ENCODE peak calls at places on chromosomes 16 and 17, in seven cellular contexts. S, G, X, P, O, M and A are unnamed samples.

GRCh38 chr16:88695753-88696152 is 9.4 kb upstream of the SNAI3 start:
- DNase-seq in S (no peak), G (no peak), X (no peak), P (no peak), O (no peak), M (no peak), A (no peak)

GRCh38 chr16:4700997-4701743 is 7.8 kb downstream of the NUDT16L1 start:
- DNase-seq in S (no peak), G (no peak), X (no peak), P (no peak), O (no peak), M (no peak), A (no peak)

GRCh38 chr17:81044764-81045589 is 10.0 kb downstream of the BAIAP2 start:
- DNase-seq in S (no peak), G (no peak), X (peak), P (peak), O (no peak), M (no peak), A (peak)

GRCh38 chr16:189604-190186 is 9.4 kb downstream of the HBQ1 start:
- DNase-seq in S (no peak), G (no peak), X (no peak), P (no peak), O (no peak), M (no peak), A (no peak)

GRCh38 chr17:74852237-74853047 is 7.2 kb downstream of the GRIN2C start:
- DNase-seq in S (peak), G (peak), X (no peak), P (no peak), O (peak), M (peak), A (peak)

GRCh38 chr17:46158323-46159296 is 34.6 kb downstream of the KANSL1 start:
- DNase-seq in S (no peak), G (peak), X (no peak), P (no peak), O (no peak), M (no peak), A (no peak)

GRCh38 chr16:28157768-28158535 is 53.8 kb downstream of the XPO6 start:
- DNase-seq in S (no peak), G (no peak), X (peak), P (peak), O (no peak), M (no peak), A (peak)

GRCh38 chr17:82003411-82004381 is 19.0 kb downstream of the CENPX start:
- DNase-seq in S (no peak), G (no peak), X (peak), P (peak), O (peak), M (peak), A (peak)

GRCh38 chr17:16313159-16314090 is 39.8 kb downstream of the CENPV start:
- DNase-seq in S (no peak), G (no peak), X (peak), P (no peak), O (no peak), M (no peak), A (no peak)

GRCh38 chr16:3986235-3986544 is 105.7 kb upstream of the CREBBP start:
- DNase-seq in S (no peak), G (no peak), X (no peak), P (no peak), O (no peak), M (no peak), A (no peak)

GRCh38 chr17:14209215-14209614 is 27.4 kb downstream of the CDRT15 start:
- DNase-seq in S (no peak), G (no peak), X (peak), P (no peak), O (no peak), M (no peak), A (no peak)

GRCh38 chr17:81295678-81296381 is 723 bp upstream of the SLC38A10 start:
- DNase-seq in S (no peak), G (peak), X (peak), P (peak), O (peak), M (no peak), A (peak)

GRCh38 chr16:12646098-12646489 is 157.6 kb downstream of the CPPED1 start:
- DNase-seq in S (no peak), G (no peak), X (no peak), P (no peak), O (no peak), M (no peak), A (no peak)

GRCh38 chr16:79543219-79543618 is 57.3 kb downstream of the MAF start:
- DNase-seq in S (no peak), G (no peak), X (no peak), P (no peak), O (no peak), M (no peak), A (no peak)

DNA sequence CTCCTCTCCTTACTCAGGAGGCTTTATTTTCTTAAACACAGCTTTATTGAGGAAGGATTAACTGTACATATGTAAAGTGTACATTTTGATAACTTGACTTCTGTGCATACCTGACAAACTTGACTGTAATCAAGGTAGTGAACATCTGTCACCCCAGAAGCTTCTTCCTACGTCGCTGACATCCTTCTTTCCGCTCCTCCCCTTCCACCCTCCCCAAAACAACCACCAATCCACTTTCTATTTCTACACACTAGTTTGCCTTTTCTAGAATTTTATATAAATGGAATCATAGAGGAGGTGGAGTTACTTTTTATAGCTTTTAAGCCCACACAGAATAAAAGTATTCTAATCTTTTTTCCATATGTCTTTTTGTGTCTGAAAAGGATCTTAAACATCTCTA is 225.2 kb upstream of the RBFOX1 start:
- DNase-seq in S (no peak), G (no peak), X (no peak), P (no peak), O (no peak), M (no peak), A (no peak)
- H3K4ac ChIP-seq in S (no peak), G (no peak), X (no peak), P (no peak), O (no peak), M (no peak), A (no peak)

GRCh38 chr16:72202014-72202413 is 30.1 kb upstream of the PMFBP1 start:
- DNase-seq in S (no peak), G (no peak), X (no peak), P (no peak), O (no peak), M (no peak), A (no peak)
- H3K4ac ChIP-seq in S (no peak), G (no peak), X (no peak), P (no peak), O (no peak), M (no peak), A (no peak)

DNA sequence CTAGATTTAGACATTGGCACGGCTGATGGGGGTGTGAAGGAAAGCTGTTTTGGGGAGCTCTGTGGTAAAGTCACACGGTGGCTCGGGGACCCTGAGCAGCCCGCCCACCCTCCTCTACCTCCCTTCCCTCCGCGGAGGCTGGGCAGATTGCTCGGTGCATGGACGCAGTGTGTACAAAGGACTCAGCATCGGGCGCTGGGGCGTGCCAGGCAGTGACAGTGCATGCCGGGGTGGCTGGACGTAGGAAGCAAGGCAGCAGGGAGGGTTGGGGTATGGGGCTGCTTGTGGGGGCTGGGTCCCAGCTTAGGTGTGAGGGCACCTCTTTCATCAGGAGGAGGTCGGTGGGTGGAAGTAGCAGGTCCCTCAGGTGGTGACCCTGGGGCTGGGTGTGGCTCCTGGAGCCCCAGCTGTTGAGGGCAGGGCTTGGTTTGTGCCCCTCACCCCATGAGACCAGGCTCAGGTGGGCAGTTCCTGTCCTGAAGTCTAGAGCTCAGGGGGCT is 159.9 kb upstream of the GSE1 start:
- DNase-seq in S (no peak), G (no peak), X (no peak), P (no peak), O (no peak), M (no peak), A (no peak)
- H3K4ac ChIP-seq in S (no peak), G (no peak), X (no peak), P (no peak), O (no peak), M (no peak), A (no peak)

GRCh38 chr16:1677339-1677738 is 740 bp upstream of the JPT2 start:
- DNase-seq in S (no peak), G (no peak), X (no peak), P (no peak), O (no peak), M (no peak), A (no peak)

GRCh38 chr16:1678500-1679098 is 520 bp downstream of the JPT2 start:
- DNase-seq in S (peak), G (no peak), X (peak), P (peak), O (peak), M (no peak), A (peak)

GRCh38 chr16:1676661-1677060 is 1.4 kb upstream of the JPT2 start:
- DNase-seq in S (no peak), G (no peak), X (no peak), P (no peak), O (no peak), M (no peak), A (no peak)

GRCh38 chr16:1680361-1680760 is 2.3 kb downstream of the JPT2 start:
- DNase-seq in S (no peak), G (no peak), X (no peak), P (no peak), O (no peak), M (no peak), A (no peak)

DNA sequence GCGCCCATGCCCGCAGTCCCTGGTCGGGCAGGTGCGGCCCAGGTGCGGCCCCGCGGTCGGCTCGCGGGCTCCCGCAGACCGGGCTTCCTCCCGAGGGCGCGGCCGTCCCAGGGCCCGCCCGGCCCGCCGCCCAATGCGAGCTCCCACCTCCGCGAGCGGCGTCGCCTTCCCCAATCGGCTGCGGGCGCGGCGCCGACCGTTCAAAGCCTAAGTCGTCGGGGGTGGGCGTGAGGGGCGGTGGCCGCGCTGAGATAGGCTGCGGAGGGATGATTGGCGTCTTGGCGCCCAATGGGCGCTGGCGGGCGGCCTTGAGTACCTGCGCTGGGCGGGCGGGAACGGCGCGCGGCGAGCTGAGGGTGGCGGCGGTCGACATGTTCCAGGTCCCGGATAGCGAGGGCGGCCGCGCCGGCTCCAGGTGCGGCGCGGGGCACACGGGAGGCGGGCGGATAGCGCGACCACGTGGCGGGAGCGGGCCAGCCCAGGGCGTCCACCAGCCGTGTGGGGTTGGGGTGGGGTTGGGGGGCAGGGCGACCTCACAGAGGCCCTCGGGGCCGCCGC is at the start of gene JPT2:
- DNase-seq in S (peak), G (peak), X (peak), P (peak), O (peak), M (peak), A (peak)
- H3K4ac ChIP-seq in S (peak), G (peak), X (peak), P (no peak), O (peak), M (peak), A (peak)

DNA sequence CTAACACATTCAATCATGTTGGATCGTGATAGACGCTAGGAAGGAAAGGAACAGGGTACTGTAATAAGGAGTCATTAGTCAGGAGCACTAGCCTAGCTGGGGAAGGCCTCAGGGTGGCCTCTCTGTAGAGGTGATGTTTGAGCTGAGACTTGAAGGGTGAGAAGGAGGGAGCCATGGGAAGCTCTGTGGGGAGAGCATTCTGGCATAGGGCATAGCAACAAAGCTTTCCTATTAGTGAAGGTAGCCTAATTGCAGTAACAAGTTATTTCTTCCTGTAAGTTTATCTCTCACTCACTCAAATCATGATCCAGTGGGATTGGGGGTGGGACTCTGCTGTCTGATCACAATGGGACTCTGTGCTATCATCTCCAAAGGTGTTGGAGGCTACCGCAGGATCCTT is 16.1 kb downstream of the PLCG2 start:
- DNase-seq in S (no peak), G (no peak), X (no peak), P (no peak), O (no peak), M (no peak), A (no peak)
- H3K4ac ChIP-seq in S (no peak), G (no peak), X (no peak), P (no peak), O (no peak), M (no peak), A (no peak)

DNA sequence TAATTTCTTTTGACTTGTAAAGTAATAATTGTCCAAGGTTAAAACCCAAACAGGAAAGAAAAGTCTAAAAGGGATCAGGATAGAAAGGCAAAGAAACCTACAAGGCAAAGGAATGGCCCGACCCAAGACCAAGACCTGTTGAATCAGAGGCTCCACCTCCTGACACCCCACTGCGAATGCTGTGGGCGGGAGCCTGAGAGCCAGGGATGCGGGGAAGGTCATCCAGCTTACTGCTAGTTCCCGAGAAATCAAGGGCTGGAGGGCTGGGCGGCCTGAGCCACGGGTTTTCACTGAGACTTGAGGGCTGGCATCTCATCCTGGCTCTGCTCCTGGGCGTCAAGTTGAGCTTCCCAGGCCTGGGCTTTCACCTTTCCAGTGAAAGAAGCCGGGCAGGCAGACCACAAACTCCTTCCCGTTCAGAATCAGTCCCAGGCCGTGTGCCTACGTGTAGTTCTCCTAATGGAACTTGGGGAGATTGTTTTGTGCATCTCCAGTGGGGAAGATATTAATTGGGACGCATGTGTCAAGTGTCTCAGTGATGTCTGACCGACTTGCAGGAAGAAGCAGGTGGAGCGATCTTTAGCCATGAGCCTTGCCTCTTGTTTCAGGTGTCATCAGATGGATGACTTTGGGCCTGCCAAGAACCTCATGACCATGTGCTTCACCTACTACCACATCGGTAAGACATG is 36.9 kb downstream of the CIBAR2 start:
- DNase-seq in S (no peak), G (peak), X (no peak), P (no peak), O (peak), M (peak), A (no peak)
- H3K4ac ChIP-seq in S (no peak), G (no peak), X (no peak), P (no peak), O (no peak), M (no peak), A (no peak)

DNA sequence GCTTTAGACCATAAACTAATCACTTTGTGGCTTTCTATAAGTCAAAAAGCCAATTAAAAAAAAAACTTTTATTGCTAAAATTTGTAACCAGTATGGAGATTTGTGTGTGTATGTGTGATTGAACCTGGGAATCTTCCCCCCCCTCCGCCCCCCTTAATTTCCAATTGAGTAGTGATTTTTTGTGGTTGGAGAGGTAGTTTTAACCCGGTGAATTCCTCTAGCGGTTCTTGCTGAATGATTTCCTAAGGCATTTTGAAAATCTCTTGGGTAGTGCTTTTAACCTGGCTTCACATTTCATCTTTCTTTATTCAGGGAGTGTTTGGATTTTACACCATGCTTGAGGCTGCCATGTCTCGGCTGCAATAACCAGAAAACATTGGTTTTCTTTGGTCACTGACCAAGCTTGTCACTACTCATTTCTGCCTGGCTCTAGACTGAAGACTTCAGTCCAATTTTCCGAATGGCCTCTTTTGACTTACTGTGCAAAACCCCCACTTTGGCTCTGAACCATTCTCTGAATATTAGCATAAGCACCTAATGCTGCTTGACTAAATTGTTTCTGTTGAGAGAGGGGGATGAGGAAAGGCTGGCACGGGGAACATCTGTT is 35.6 kb downstream of the PRKCA start:
- DNase-seq in S (no peak), G (no peak), X (no peak), P (no peak), O (no peak), M (no peak), A (no peak)
- H3K4ac ChIP-seq in S (no peak), G (no peak), X (no peak), P (no peak), O (no peak), M (no peak), A (no peak)